ENCODE peak calls at places on chromosomes 6 and 20, in eight cellular contexts. Z, S, M, A, O, T, X and N are unnamed samples.

GRCh38 chr6:37709250-37709931 is 11.7 kb upstream of the MDGA1 start:
- DNase-seq in A (no peak), T (no peak), X (no peak), Z (no peak), S (no peak), M (no peak), O (peak; percentile 23), N (no peak)

GRCh38 chr6:44247338-44248302 is 719 bp downstream of the HSP90AB1 start:
- DNase-seq in Z (peak; percentile 84), M (peak; percentile 64), X (peak; percentile 63), O (no peak), S (peak; percentile 86), A (peak; percentile 73), T (peak; percentile 91), N (no peak)

GRCh38 chr6:158715330-158716311 is 65.8 kb downstream of the SYTL3 start:
- DNase-seq in A (peak; percentile 73), O (peak; percentile 71), Z (peak; percentile 73), X (no peak), T (no peak), M (no peak), S (no peak), N (peak; percentile 78)

GRCh38 chr6:116059713-116060571 is 749 bp downstream of the FRK start:
- DNase-seq in S (no peak), T (no peak), M (no peak), A (peak; percentile 15), X (no peak), Z (peak; percentile 49), O (peak; percentile 9), N (peak; percentile 35)

GRCh38 chr6:5713519-5713918 is 293.2 kb downstream of the NRN1 start:
- DNase-seq in M (no peak), O (no peak), S (no peak), T (no peak), X (peak; percentile 29), Z (no peak), A (no peak), N (no peak)

GRCh38 chr20:57381596-57382503 is 9.3 kb upstream of the RBM38 start:
- DNase-seq in X (peak; percentile 79), M (peak; percentile 87), O (peak; percentile 89), A (peak; percentile 87), Z (peak; percentile 85), S (peak; percentile 77), T (peak; percentile 76), N (peak; percentile 87)

GRCh38 chr6:2970034-2970685 is 1.2 kb downstream of the SERPINB6 start:
- DNase-seq in X (peak; percentile 84), M (no peak), T (peak; percentile 36), A (no peak), S (no peak), Z (no peak), O (no peak), N (no peak)

GRCh38 chr6:151001387-151002063 is 136.0 kb downstream of the MTHFD1L start:
- DNase-seq in M (no peak), S (no peak), O (peak; percentile 30), A (peak; percentile 44), Z (no peak), T (no peak), X (no peak), N (peak; percentile 46)

GRCh38 chr6:134719850-134720249 is 230.1 kb downstream of the ALDH8A1 start:
- DNase-seq in S (no peak), T (no peak), M (no peak), X (no peak), A (no peak), O (no peak), Z (no peak), N (no peak)

GRCh38 chr6:128569737-128570438 is 49.5 kb upstream of the PTPRK start:
- DNase-seq in Z (no peak), O (no peak), S (no peak), A (no peak), T (no peak), M (no peak), X (peak; percentile 12), N (no peak)

GRCh38 chr20:35539756-35540212 is 2.1 kb upstream of the ERGIC3 start:
- DNase-seq in Z (peak; percentile 66), O (no peak), X (peak; percentile 90), S (no peak), A (peak; percentile 73), M (peak; percentile 57), T (no peak), N (peak; percentile 82)

GRCh38 chr20:51265366-51265765 is 242.5 kb upstream of the KCNG1 start:
- DNase-seq in Z (no peak), T (no peak), X (no peak), S (no peak), A (no peak), O (no peak), M (no peak), N (no peak)

GRCh38 chr20:57660510-57661199 is 40.4 kb upstream of the ZBP1 start:
- DNase-seq in O (peak; percentile 11), T (no peak), M (no peak), X (no peak), S (no peak), A (no peak), Z (peak; percentile 10), N (peak; percentile 8)

GRCh38 chr20:3042621-3043020 is 801 bp upstream of the GNRH2 start:
- DNase-seq in X (no peak), Z (no peak), T (peak; percentile 41), O (no peak), S (no peak), M (peak; percentile 28), A (no peak), N (no peak)

GRCh38 chr6:4434655-4435054 is 299.3 kb upstream of the ECI2 start:
- DNase-seq in Z (no peak), A (no peak), S (no peak), T (no peak), X (no peak), M (no peak), O (no peak), N (no peak)

GRCh38 chr6:110097443-110097842 is 82.0 kb downstream of the WASF1 start:
- DNase-seq in X (no peak), Z (no peak), A (no peak), O (no peak), T (no peak), M (no peak), S (no peak), N (no peak)

GRCh38 chr6:116801971-116802370 is 26.9 kb downstream of the GPRC6A start:
- DNase-seq in S (no peak), A (no peak), X (no peak), T (no peak), M (no peak), Z (no peak), O (no peak), N (no peak)

GRCh38 chr20:6769953-6770831 is 2.7 kb downstream of the BMP2 start:
- DNase-seq in X (peak; percentile 64), S (no peak), A (peak; percentile 17), M (peak; percentile 64), T (peak; percentile 31), Z (peak; percentile 76), O (no peak), N (peak; percentile 13)

GRCh38 chr20:43911066-43911465 is 3.6 kb upstream of the TOX2 start:
- DNase-seq in X (no peak), A (no peak), T (no peak), M (no peak), O (no peak), S (no peak), Z (no peak), N (no peak)
- TF ChIP-seq CTCF in X (peak; percentile 22), A (no peak), T (no peak), M (no peak), O (no peak), S (no peak), Z (peak; percentile 10), N (no peak)

GRCh38 chr20:61875221-61875885 is 190.3 kb downstream of the TAF4 start:
- DNase-seq in M (peak; percentile 49), S (no peak), O (no peak), T (no peak), X (peak; percentile 36), A (no peak), Z (no peak), N (no peak)

GRCh38 chr20:61873651-61874420 is 191.8 kb downstream of the TAF4 start:
- DNase-seq in S (no peak), M (no peak), T (no peak), A (no peak), X (no peak), Z (no peak), O (no peak), N (no peak)

GRCh38 chr20:61875996-61876395 is 189.7 kb downstream of the TAF4 start:
- DNase-seq in A (no peak), Z (no peak), M (no peak), O (no peak), T (no peak), S (no peak), X (no peak), N (no peak)

GRCh38 chr20:61872371-61872900 is 193.2 kb downstream of the TAF4 start:
- DNase-seq in T (no peak), S (no peak), X (no peak), O (no peak), A (no peak), M (no peak), Z (no peak), N (no peak)

GRCh38 chr20:61874421-61875068 is 191.1 kb downstream of the TAF4 start:
- DNase-seq in A (no peak), X (peak; percentile 81), O (no peak), M (peak; percentile 48), T (no peak), S (no peak), Z (no peak), N (no peak)
- TF ChIP-seq CTCF in A (no peak), X (peak; percentile 62), O (no peak), M (peak; percentile 21), T (no peak), S (no peak), Z (no peak), N (no peak)

DNA sequence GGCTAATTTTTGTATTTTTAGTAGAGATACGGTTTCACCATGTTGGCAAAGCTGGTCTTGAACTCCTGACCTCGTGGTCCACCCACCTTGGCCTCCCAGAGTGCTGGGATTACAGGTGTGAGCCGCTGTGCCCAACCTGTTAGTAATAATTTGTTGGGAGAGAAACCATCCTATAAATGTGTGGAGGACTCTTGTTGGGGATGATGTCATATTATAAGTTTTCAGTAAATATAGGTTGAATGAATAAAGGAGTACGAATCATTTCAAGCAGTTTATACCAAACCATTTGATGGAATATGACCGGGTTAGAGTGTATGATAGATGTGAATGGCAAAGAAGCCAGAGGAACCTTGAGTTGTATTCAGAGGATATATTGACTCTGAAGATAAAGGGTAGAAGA is 240.8 kb downstream of the SAMD5 start:
- DNase-seq in T (no peak), A (no peak), S (no peak), M (no peak), Z (no peak), O (no peak), X (no peak), N (no peak)
- TF ChIP-seq CTCF in T (no peak), A (no peak), S (no peak), M (no peak), Z (no peak), O (no peak), X (no peak), N (no peak)

DNA sequence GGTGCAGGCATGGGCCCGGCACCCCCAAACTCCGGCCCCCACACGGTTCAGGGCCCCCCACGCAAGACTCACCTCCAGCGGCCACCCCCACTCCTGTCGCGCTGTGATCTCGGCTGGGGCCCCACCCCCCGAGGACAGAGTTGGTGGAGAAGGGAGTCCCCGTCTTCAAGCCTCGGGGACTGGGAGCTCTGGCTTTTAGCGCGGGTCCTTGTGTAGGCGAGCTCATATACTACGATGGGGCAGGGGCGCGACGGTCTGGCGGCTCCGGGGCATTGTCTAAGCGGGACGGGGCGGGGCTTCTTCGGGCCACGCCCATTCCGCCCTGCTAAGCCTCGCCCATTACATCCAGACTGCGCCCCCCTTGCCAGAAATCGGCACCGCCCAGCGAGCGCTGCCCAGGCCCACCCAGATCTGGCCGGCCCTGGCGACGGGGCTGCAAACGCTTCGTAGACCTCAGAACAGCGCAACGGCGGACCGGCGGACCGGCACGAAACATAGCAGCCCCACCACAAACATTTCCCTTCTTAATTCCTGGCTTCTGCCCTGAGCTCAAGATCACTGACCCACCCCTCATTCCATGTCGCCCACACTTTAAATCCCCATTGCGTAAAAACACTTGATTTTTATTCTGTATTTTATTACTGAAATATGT is 1.0 kb upstream of the DDAH2 start:
- DNase-seq in O (peak; percentile 86), Z (peak; percentile 88), S (peak; percentile 44), M (peak; percentile 96), T (peak; percentile 78), A (peak; percentile 80), X (peak; percentile 98), N (peak; percentile 83)
- TF ChIP-seq CTCF in O (peak; percentile 5), Z (no peak), S (no peak), M (no peak), T (no peak), A (no peak), X (no peak), N (no peak)